ENCODE peak calls at places on chromosome X, in seven cellular contexts. I is SK-N-SH, B is HCT116, G is K562, H is HepG2, S is H1, N is GM12878. W is an unnamed sample.

GRCh38 chrX:17818729-17819128 is 42.4 kb downstream of the RAI2 start:
- DNase-seq in I (no peak), B (no peak), G (no peak), H (no peak), S (no peak), N (no peak), W (no peak)

GRCh38 chrX:21734175-21734574 is 23.7 kb downstream of the SMPX start:
- DNase-seq in I (no peak), B (no peak), G (no peak), H (peak; percentile 72), S (no peak), N (no peak), W (peak; percentile 9)

GRCh38 chrX:114650351-114650750 is 66.5 kb downstream of the HTR2C start:
- DNase-seq in I (no peak), B (no peak), G (no peak), H (no peak), S (no peak), N (no peak), W (no peak)

GRCh38 chrX:13742397-13743176 is 8.0 kb downstream of the OFD1 start:
- DNase-seq in I (no peak), B (no peak), G (no peak), H (peak; percentile 21), S (no peak), N (peak; percentile 91), W (peak; percentile 12)

GRCh38 chrX:108584617-108585211 is 145.1 kb downstream of the COL4A5 start:
- DNase-seq in I (peak; percentile 2), B (peak; percentile 4), G (peak; percentile 7), H (no peak), S (no peak), N (peak; percentile 1), W (peak; percentile 1)

GRCh38 chrX:22800360-22800759 is 199.4 kb upstream of the DDX53 start:
- DNase-seq in I (no peak), B (no peak), G (no peak), H (no peak), S (no peak), N (no peak), W (peak; percentile 7)

GRCh38 chrX:150575415-150575814 is 7.0 kb downstream of the MTM1 start:
- DNase-seq in I (no peak), B (peak; percentile 72), G (no peak), H (no peak), S (no peak), N (no peak), W (no peak)

GRCh38 chrX:13248867-13249521 is 70.9 kb downstream of the ATXN3L start:
- DNase-seq in I (no peak), B (no peak), G (no peak), H (no peak), S (no peak), N (no peak), W (no peak)

GRCh38 chrX:40671126-40671525 is 23.8 kb upstream of the CXorf38 start:
- DNase-seq in I (no peak), B (no peak), G (no peak), H (no peak), S (no peak), N (no peak), W (no peak)

GRCh38 chrX:72554448-72555140 is 18.0 kb downstream of the HDAC8 start:
- DNase-seq in I (no peak), B (peak; percentile 56), G (peak; percentile 10), H (no peak), S (peak; percentile 38), N (no peak), W (no peak)

GRCh38 chrX:10945463-10945862 is 165.7 kb upstream of the HCCS start:
- DNase-seq in I (no peak), B (no peak), G (no peak), H (no peak), S (no peak), N (no peak), W (no peak)

GRCh38 chrX:54171091-54171490 is 12.0 kb downstream of the FAM120C start:
- DNase-seq in I (no peak), B (no peak), G (no peak), H (no peak), S (no peak), N (no peak), W (no peak)

GRCh38 chrX:154409222-154409871 is at the start of gene DNASE1L1:
- DNase-seq in I (no peak), B (no peak), G (peak; percentile 80), H (peak; percentile 83), S (peak; percentile 81), N (no peak), W (no peak)

GRCh38 chrX:26778320-26778888 is 562.4 kb downstream of the MAGEB5 start:
- DNase-seq in I (no peak), B (peak; percentile 4), G (peak; percentile 8), H (no peak), S (no peak), N (no peak), W (no peak)

GRCh38 chrX:39242187-39242586 is 440.9 kb downstream of the MID1IP1 start:
- DNase-seq in I (peak; percentile 16), B (peak; percentile 12), G (peak; percentile 50), H (peak; percentile 14), S (no peak), N (no peak), W (peak; percentile 68)

GRCh38 chrX:152905081-152905420 is 7.2 kb downstream of the ZNF185 start:
- DNase-seq in I (no peak), B (no peak), G (no peak), H (no peak), S (no peak), N (no peak), W (no peak)

GRCh38 chrX:132591719-132592275 is 103.0 kb upstream of the MBNL3 start:
- DNase-seq in I (no peak), B (no peak), G (no peak), H (no peak), S (no peak), N (no peak), W (no peak)

GRCh38 chrX:132271330-132271729 is 52.1 kb upstream of the RAP2C start:
- DNase-seq in I (no peak), B (no peak), G (no peak), H (no peak), S (no peak), N (no peak), W (no peak)

GRCh38 chrX:102846544-102847236 is 90.4 kb upstream of the RAB40AL start:
- DNase-seq in I (no peak), B (no peak), G (no peak), H (no peak), S (no peak), N (no peak), W (no peak)

GRCh38 chrX:40644821-40645358 is 2.5 kb downstream of the CXorf38 start:
- DNase-seq in I (peak; percentile 27), B (no peak), G (no peak), H (peak; percentile 5), S (no peak), N (peak; percentile 68), W (no peak)

GRCh38 chrX:135345328-135345645 is 36.0 kb downstream of the ETDC start:
- DNase-seq in I (peak; percentile 30), B (no peak), G (no peak), H (no peak), S (no peak), N (no peak), W (peak; percentile 0)

DNA sequence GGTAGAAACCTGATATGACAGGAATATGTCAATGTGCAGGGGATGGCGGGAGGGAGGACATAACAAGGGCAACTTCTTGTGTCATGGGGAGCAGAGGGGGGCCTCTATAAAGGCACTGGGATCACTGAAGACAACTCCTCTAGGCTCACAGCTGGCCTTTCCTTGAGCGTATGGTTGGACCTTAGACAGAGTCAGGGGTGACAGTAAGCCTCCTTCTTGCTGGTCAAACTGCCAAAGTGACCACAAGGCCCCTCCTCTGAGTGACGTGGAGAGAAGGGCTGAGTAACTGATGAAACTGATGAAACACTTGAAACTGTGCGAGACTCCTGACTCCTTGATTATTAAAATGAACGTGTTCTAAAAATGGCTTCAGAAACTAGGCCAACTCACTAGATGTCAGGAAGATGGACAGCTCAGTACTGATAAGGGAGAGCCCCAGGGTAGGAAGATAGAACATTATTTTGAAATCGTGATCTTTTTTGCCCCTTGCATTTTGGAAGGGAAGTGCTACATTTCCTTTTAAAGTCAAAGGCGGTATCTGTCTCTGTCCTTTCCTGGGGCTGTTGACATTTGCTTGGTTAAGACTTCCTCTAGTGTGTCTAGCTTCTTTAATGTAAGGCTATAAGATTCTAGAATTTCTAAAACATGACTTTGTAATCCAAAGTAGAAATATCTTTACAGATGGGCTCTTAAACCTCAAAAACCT is 1.6 kb downstream of the RAB33A start:
- DNase-seq in I (no peak), B (no peak), G (peak; percentile 50), H (no peak), S (no peak), N (peak; percentile 56), W (no peak)
- TF ChIP-seq JUND in I (no peak), B (no peak), G (peak; percentile 78), H (no peak), S (no peak), N (no peak), W (no peak)

GRCh38 chrX:100341111-100341510 is 69.0 kb downstream of the PCDH19 start:
- DNase-seq in I (no peak), B (no peak), G (no peak), H (no peak), S (no peak), N (no peak), W (no peak)
- TF ChIP-seq JUND in I (no peak), B (no peak), G (no peak), H (no peak), S (no peak), N (no peak), W (no peak)

GRCh38 chrX:20263474-20263873 is 3.2 kb downstream of the RPS6KA3 start:
- DNase-seq in I (no peak), B (no peak), G (no peak), H (no peak), S (no peak), N (no peak), W (no peak)

GRCh38 chrX:20266810-20267598 is at the start of gene RPS6KA3:
- DNase-seq in I (peak; percentile 92), B (peak; percentile 57), G (peak; percentile 90), H (peak; percentile 71), S (peak; percentile 54), N (peak; percentile 44), W (no peak)

GRCh38 chrX:20265726-20266681 is 705 bp downstream of the RPS6KA3 start:
- DNase-seq in I (peak; percentile 56), B (no peak), G (peak; percentile 15), H (no peak), S (no peak), N (no peak), W (no peak)

GRCh38 chrX:20267599-20267923 is 852 bp upstream of the RPS6KA3 start:
- DNase-seq in I (no peak), B (no peak), G (no peak), H (no peak), S (no peak), N (no peak), W (no peak)

DNA sequence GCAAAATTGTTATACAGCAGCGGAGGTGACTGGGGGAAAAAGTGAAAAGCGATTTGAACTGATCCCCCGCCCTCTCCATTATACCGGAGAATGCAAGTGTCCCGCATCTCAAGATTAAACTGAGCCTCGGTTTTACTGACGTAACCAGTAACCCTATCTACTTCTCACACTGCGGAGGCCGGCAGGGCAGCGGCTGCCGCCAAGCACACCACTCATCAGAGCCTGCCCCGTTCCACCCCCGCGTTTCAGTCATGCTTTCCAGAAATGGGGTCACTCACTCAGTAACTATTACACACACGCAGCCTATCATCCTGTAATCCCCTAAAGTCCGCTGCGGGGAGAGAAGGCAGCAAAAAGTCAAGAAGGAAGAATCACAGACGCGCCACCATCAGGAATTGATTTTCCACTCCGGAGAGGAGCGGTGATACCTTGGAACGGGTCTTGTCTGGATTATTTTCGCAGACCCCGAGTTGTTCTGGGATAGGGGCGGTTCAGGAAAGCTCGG is 1.4 kb downstream of the RPS6KA3 start:
- DNase-seq in I (peak; percentile 31), B (peak; percentile 41), G (peak; percentile 52), H (peak; percentile 31), S (no peak), N (no peak), W (no peak)
- TF ChIP-seq JUND in I (no peak), B (no peak), G (peak; percentile 53), H (no peak), S (no peak), N (no peak), W (no peak)

GRCh38 chrX:96721398-96721797 is 36.8 kb downstream of the DIAPH2 start:
- DNase-seq in I (no peak), B (no peak), G (no peak), H (peak; percentile 65), S (no peak), N (peak; percentile 50), W (no peak)
- TF ChIP-seq JUND in I (no peak), B (no peak), G (no peak), H (no peak), S (no peak), N (no peak), W (no peak)